ENCODE peak calls at places on chromosome 19, in six cellular contexts. One of them, this sample, is unnamed.

GRCh38 chr19:42528354-42529247 is at the start of gene CEACAM1:
- DNase-seq in effector CD8-positive, alpha-beta T cell: no peak
- DNase-seq in HT1080: no peak
- DNase-seq in activated CD4-positive, alpha-beta T cell treated with anti-CD3 and anti-CD28 coated beads, Interleukin-2, amount 50 U/mL, for 4 hours: peak
- DNase-seq in omental fat pad: no peak
- DNase-seq in cardiac fibroblast: peak
- DNase-seq in this sample: peak

GRCh38 chr19:5826531-5827341 is 12.8 kb downstream of the FUT6 start:
- DNase-seq in effector CD8-positive, alpha-beta T cell: peak
- DNase-seq in HT1080: no peak
- DNase-seq in activated CD4-positive, alpha-beta T cell treated with anti-CD3 and anti-CD28 coated beads, Interleukin-2, amount 50 U/mL, for 4 hours: no peak
- DNase-seq in omental fat pad: no peak
- DNase-seq in cardiac fibroblast: peak
- DNase-seq in this sample: peak

GRCh38 chr19:14113762-14114414 is 3.7 kb downstream of the PRKACA start:
- DNase-seq in effector CD8-positive, alpha-beta T cell: peak
- DNase-seq in HT1080: no peak
- DNase-seq in activated CD4-positive, alpha-beta T cell treated with anti-CD3 and anti-CD28 coated beads, Interleukin-2, amount 50 U/mL, for 4 hours: peak
- DNase-seq in omental fat pad: no peak
- DNase-seq in cardiac fibroblast: no peak
- DNase-seq in this sample: no peak

GRCh38 chr19:39472746-39473442 is 7.7 kb upstream of the TIMM50 start:
- DNase-seq in effector CD8-positive, alpha-beta T cell: no peak
- DNase-seq in HT1080: no peak
- DNase-seq in activated CD4-positive, alpha-beta T cell treated with anti-CD3 and anti-CD28 coated beads, Interleukin-2, amount 50 U/mL, for 4 hours: no peak
- DNase-seq in omental fat pad: no peak
- DNase-seq in cardiac fibroblast: no peak
- DNase-seq in this sample: no peak

GRCh38 chr19:49338691-49339363 is 3.6 kb downstream of the CD37 start:
- DNase-seq in effector CD8-positive, alpha-beta T cell: no peak
- DNase-seq in HT1080: no peak
- DNase-seq in activated CD4-positive, alpha-beta T cell treated with anti-CD3 and anti-CD28 coated beads, Interleukin-2, amount 50 U/mL, for 4 hours: no peak
- DNase-seq in omental fat pad: peak
- DNase-seq in cardiac fibroblast: peak
- DNase-seq in this sample: peak

GRCh38 chr19:3978145-3978544 is 7.1 kb downstream of the EEF2 start:
- DNase-seq in effector CD8-positive, alpha-beta T cell: no peak
- DNase-seq in HT1080: no peak
- DNase-seq in activated CD4-positive, alpha-beta T cell treated with anti-CD3 and anti-CD28 coated beads, Interleukin-2, amount 50 U/mL, for 4 hours: no peak
- DNase-seq in omental fat pad: no peak
- DNase-seq in cardiac fibroblast: no peak
- DNase-seq in this sample: no peak

GRCh38 chr19:37519890-37520289 is 13.2 kb downstream of the ZNF793 start:
- DNase-seq in effector CD8-positive, alpha-beta T cell: no peak
- DNase-seq in HT1080: no peak
- DNase-seq in activated CD4-positive, alpha-beta T cell treated with anti-CD3 and anti-CD28 coated beads, Interleukin-2, amount 50 U/mL, for 4 hours: no peak
- DNase-seq in omental fat pad: no peak
- DNase-seq in cardiac fibroblast: peak
- DNase-seq in this sample: peak

GRCh38 chr19:10112895-10113591 is 1.6 kb downstream of the P2RY11 start:
- DNase-seq in effector CD8-positive, alpha-beta T cell: peak
- DNase-seq in HT1080: no peak
- DNase-seq in activated CD4-positive, alpha-beta T cell treated with anti-CD3 and anti-CD28 coated beads, Interleukin-2, amount 50 U/mL, for 4 hours: peak
- DNase-seq in omental fat pad: no peak
- DNase-seq in cardiac fibroblast: peak
- DNase-seq in this sample: peak

GRCh38 chr19:33703821-33704220 is 82.1 kb downstream of the CHST8 start:
- DNase-seq in effector CD8-positive, alpha-beta T cell: no peak
- DNase-seq in HT1080: no peak
- DNase-seq in activated CD4-positive, alpha-beta T cell treated with anti-CD3 and anti-CD28 coated beads, Interleukin-2, amount 50 U/mL, for 4 hours: no peak
- DNase-seq in omental fat pad: no peak
- DNase-seq in cardiac fibroblast: no peak
- DNase-seq in this sample: no peak

GRCh38 chr19:38204096-38204495 is 19.9 kb downstream of the DPF1 start:
- DNase-seq in effector CD8-positive, alpha-beta T cell: no peak
- DNase-seq in HT1080: no peak
- DNase-seq in activated CD4-positive, alpha-beta T cell treated with anti-CD3 and anti-CD28 coated beads, Interleukin-2, amount 50 U/mL, for 4 hours: no peak
- DNase-seq in omental fat pad: no peak
- DNase-seq in cardiac fibroblast: no peak
- DNase-seq in this sample: no peak

GRCh38 chr19:55146078-55146647 is 2.8 kb downstream of the TNNT1 start:
- DNase-seq in effector CD8-positive, alpha-beta T cell: no peak
- DNase-seq in HT1080: peak
- DNase-seq in activated CD4-positive, alpha-beta T cell treated with anti-CD3 and anti-CD28 coated beads, Interleukin-2, amount 50 U/mL, for 4 hours: no peak
- DNase-seq in omental fat pad: no peak
- DNase-seq in cardiac fibroblast: peak
- DNase-seq in this sample: peak

GRCh38 chr19:48681127-48681470 is 8.3 kb upstream of the NTN5 start:
- DNase-seq in effector CD8-positive, alpha-beta T cell: no peak
- DNase-seq in HT1080: peak
- DNase-seq in activated CD4-positive, alpha-beta T cell treated with anti-CD3 and anti-CD28 coated beads, Interleukin-2, amount 50 U/mL, for 4 hours: no peak
- DNase-seq in omental fat pad: no peak
- DNase-seq in cardiac fibroblast: peak
- DNase-seq in this sample: peak

GRCh38 chr19:40139533-40140287 is 49.0 kb upstream of the ZNF780A start:
- DNase-seq in effector CD8-positive, alpha-beta T cell: no peak
- DNase-seq in HT1080: peak
- DNase-seq in activated CD4-positive, alpha-beta T cell treated with anti-CD3 and anti-CD28 coated beads, Interleukin-2, amount 50 U/mL, for 4 hours: no peak
- DNase-seq in omental fat pad: no peak
- DNase-seq in cardiac fibroblast: peak
- DNase-seq in this sample: peak

GRCh38 chr19:46898731-46899130 is 37.9 kb downstream of the ARHGAP35 start:
- DNase-seq in effector CD8-positive, alpha-beta T cell: no peak
- DNase-seq in HT1080: no peak
- DNase-seq in activated CD4-positive, alpha-beta T cell treated with anti-CD3 and anti-CD28 coated beads, Interleukin-2, amount 50 U/mL, for 4 hours: no peak
- DNase-seq in omental fat pad: no peak
- DNase-seq in cardiac fibroblast: peak
- DNase-seq in this sample: peak

GRCh38 chr19:2491130-2491801 is 15.3 kb downstream of the GADD45B start:
- DNase-seq in effector CD8-positive, alpha-beta T cell: no peak
- DNase-seq in HT1080: peak
- DNase-seq in activated CD4-positive, alpha-beta T cell treated with anti-CD3 and anti-CD28 coated beads, Interleukin-2, amount 50 U/mL, for 4 hours: no peak
- DNase-seq in omental fat pad: no peak
- DNase-seq in cardiac fibroblast: peak
- DNase-seq in this sample: peak

GRCh38 chr19:8004723-8005513 is 523 bp downstream of the ELAVL1 start:
- DNase-seq in effector CD8-positive, alpha-beta T cell: peak
- DNase-seq in HT1080: no peak
- DNase-seq in activated CD4-positive, alpha-beta T cell treated with anti-CD3 and anti-CD28 coated beads, Interleukin-2, amount 50 U/mL, for 4 hours: no peak
- DNase-seq in omental fat pad: no peak
- DNase-seq in cardiac fibroblast: peak
- DNase-seq in this sample: no peak

GRCh38 chr19:40596608-40597328 is 4.4 kb upstream of the LTBP4 start:
- DNase-seq in effector CD8-positive, alpha-beta T cell: no peak
- DNase-seq in HT1080: peak
- DNase-seq in activated CD4-positive, alpha-beta T cell treated with anti-CD3 and anti-CD28 coated beads, Interleukin-2, amount 50 U/mL, for 4 hours: no peak
- DNase-seq in omental fat pad: no peak
- DNase-seq in cardiac fibroblast: peak
- DNase-seq in this sample: peak

This sample was measured in Daoy.